ENCODE peak calls at places on chromosomes 7 and 10, in ten cellular contexts. One of them, this sample, is unnamed.

GRCh38 chr7:128215281-128215680 is 25.8 kb upstream of the LEP start:
- DNase-seq in NCI-H1436 treated with DMSO at 0.1 percent for 48 hours: no peak
- DNase-seq in germinal center: no peak
- DNase-seq in right atrium auricular region: no peak
- DNase-seq in T-helper 1 cell: no peak
- DNase-seq in LoVo: no peak
- DNase-seq in NB4: no peak
- DNase-seq in NCI-H1105: no peak
- DNase-seq in HCT116: no peak
- DNase-seq in IMR-90: peak; percentile 81
- DNase-seq in this sample: no peak

GRCh38 chr10:35768011-35768410 is 125.9 kb upstream of the FZD8 start:
- DNase-seq in HCT116: no peak
- DNase-seq in germinal center: no peak
- DNase-seq in NCI-H1436 treated with DMSO at 0.1 percent for 48 hours: no peak
- DNase-seq in LoVo: no peak
- DNase-seq in right atrium auricular region: no peak
- DNase-seq in NB4: no peak
- DNase-seq in NCI-H1105: no peak
- DNase-seq in T-helper 1 cell: no peak
- DNase-seq in IMR-90: peak; percentile 31
- DNase-seq in this sample: no peak

GRCh38 chr10:69845574-69846251 is 44.0 kb downstream of the COL13A1 start:
- DNase-seq in T-helper 1 cell: no peak
- DNase-seq in HCT116: no peak
- DNase-seq in NCI-H1105: no peak
- DNase-seq in IMR-90: peak; percentile 42
- DNase-seq in germinal center: no peak
- DNase-seq in NCI-H1436 treated with DMSO at 0.1 percent for 48 hours: no peak
- DNase-seq in right atrium auricular region: no peak
- DNase-seq in NB4: no peak
- DNase-seq in LoVo: peak; percentile 18
- DNase-seq in this sample: no peak

GRCh38 chr7:79520543-79520942 is 67.1 kb upstream of the MAGI2 start:
- DNase-seq in T-helper 1 cell: no peak
- DNase-seq in NCI-H1105: no peak
- DNase-seq in HCT116: no peak
- DNase-seq in NCI-H1436 treated with DMSO at 0.1 percent for 48 hours: no peak
- DNase-seq in NB4: no peak
- DNase-seq in LoVo: no peak
- DNase-seq in IMR-90: peak; percentile 8
- DNase-seq in right atrium auricular region: no peak
- DNase-seq in germinal center: no peak
- DNase-seq in this sample: no peak

GRCh38 chr10:11515596-11516418 is 95.6 kb downstream of the USP6NL start:
- DNase-seq in LoVo: peak; percentile 56
- DNase-seq in NCI-H1105: no peak
- DNase-seq in NCI-H1436 treated with DMSO at 0.1 percent for 48 hours: peak; percentile 18
- DNase-seq in IMR-90: peak; percentile 70
- DNase-seq in right atrium auricular region: no peak
- DNase-seq in HCT116: peak; percentile 54
- DNase-seq in NB4: peak; percentile 53
- DNase-seq in T-helper 1 cell: peak; percentile 10
- DNase-seq in germinal center: peak; percentile 32
- DNase-seq in this sample: peak; percentile 25

GRCh38 chr7:73811760-73812168 is 19.0 kb upstream of the CLDN4 start:
- DNase-seq in T-helper 1 cell: peak; percentile 24
- DNase-seq in HCT116: no peak
- DNase-seq in NCI-H1436 treated with DMSO at 0.1 percent for 48 hours: peak; percentile 6
- DNase-seq in germinal center: peak; percentile 70
- DNase-seq in NCI-H1105: peak; percentile 58
- DNase-seq in right atrium auricular region: peak; percentile 72
- DNase-seq in IMR-90: peak; percentile 41
- DNase-seq in LoVo: peak; percentile 90
- DNase-seq in NB4: peak; percentile 71
- DNase-seq in this sample: peak; percentile 55

GRCh38 chr10:36886303-36886891 is 239.0 kb upstream of the ANKRD30A start:
- DNase-seq in HCT116: no peak
- DNase-seq in NCI-H1436 treated with DMSO at 0.1 percent for 48 hours: no peak
- DNase-seq in right atrium auricular region: no peak
- DNase-seq in LoVo: no peak
- DNase-seq in NB4: no peak
- DNase-seq in NCI-H1105: no peak
- DNase-seq in IMR-90: no peak
- DNase-seq in T-helper 1 cell: no peak
- DNase-seq in germinal center: no peak
- DNase-seq in this sample: no peak

GRCh38 chr7:115183431-115184057 is 261.6 kb downstream of the MDFIC start:
- DNase-seq in IMR-90: no peak
- DNase-seq in NB4: peak; percentile 27
- DNase-seq in NCI-H1105: no peak
- DNase-seq in T-helper 1 cell: no peak
- DNase-seq in LoVo: no peak
- DNase-seq in HCT116: no peak
- DNase-seq in right atrium auricular region: no peak
- DNase-seq in NCI-H1436 treated with DMSO at 0.1 percent for 48 hours: no peak
- DNase-seq in germinal center: no peak
- DNase-seq in this sample: no peak

GRCh38 chr10:124536496-124537050 is 75.0 kb downstream of the LHPP start:
- DNase-seq in germinal center: no peak
- DNase-seq in NB4: no peak
- DNase-seq in right atrium auricular region: no peak
- DNase-seq in T-helper 1 cell: no peak
- DNase-seq in LoVo: no peak
- DNase-seq in IMR-90: no peak
- DNase-seq in NCI-H1436 treated with DMSO at 0.1 percent for 48 hours: no peak
- DNase-seq in HCT116: no peak
- DNase-seq in NCI-H1105: no peak
- DNase-seq in this sample: no peak

GRCh38 chr10:89632824-89633223 is 12.2 kb downstream of the PANK1 start:
- DNase-seq in NCI-H1105: no peak
- DNase-seq in HCT116: no peak
- DNase-seq in NB4: no peak
- DNase-seq in IMR-90: no peak
- DNase-seq in LoVo: no peak
- DNase-seq in right atrium auricular region: no peak
- DNase-seq in NCI-H1436 treated with DMSO at 0.1 percent for 48 hours: no peak
- DNase-seq in germinal center: no peak
- DNase-seq in T-helper 1 cell: no peak
- DNase-seq in this sample: no peak

GRCh38 chr10:68271104-68271882 is 39.4 kb upstream of the ATOH7 start:
- DNase-seq in IMR-90: peak; percentile 28
- DNase-seq in NCI-H1105: no peak
- DNase-seq in LoVo: no peak
- DNase-seq in NB4: no peak
- DNase-seq in NCI-H1436 treated with DMSO at 0.1 percent for 48 hours: no peak
- DNase-seq in T-helper 1 cell: no peak
- DNase-seq in germinal center: no peak
- DNase-seq in HCT116: no peak
- DNase-seq in right atrium auricular region: no peak
- DNase-seq in this sample: no peak

GRCh38 chr7:120171406-120171805 is 101.6 kb upstream of the KCND2 start:
- DNase-seq in NB4: no peak
- DNase-seq in NCI-H1436 treated with DMSO at 0.1 percent for 48 hours: no peak
- DNase-seq in T-helper 1 cell: no peak
- DNase-seq in germinal center: no peak
- DNase-seq in IMR-90: no peak
- DNase-seq in LoVo: no peak
- DNase-seq in right atrium auricular region: no peak
- DNase-seq in NCI-H1105: no peak
- DNase-seq in HCT116: peak; percentile 6
- DNase-seq in this sample: peak; percentile 83

GRCh38 chr7:110347091-110347490 is 743.8 kb upstream of the LRRN3 start:
- DNase-seq in NCI-H1436 treated with DMSO at 0.1 percent for 48 hours: no peak
- DNase-seq in NB4: no peak
- DNase-seq in IMR-90: peak; percentile 51
- DNase-seq in germinal center: no peak
- DNase-seq in HCT116: no peak
- DNase-seq in right atrium auricular region: no peak
- DNase-seq in NCI-H1105: peak; percentile 36
- DNase-seq in LoVo: no peak
- DNase-seq in T-helper 1 cell: no peak
- DNase-seq in this sample: no peak

GRCh38 chr10:52212802-52213510 is 101.1 kb upstream of the DKK1 start:
- DNase-seq in LoVo: no peak
- DNase-seq in HCT116: no peak
- DNase-seq in T-helper 1 cell: no peak
- DNase-seq in NCI-H1436 treated with DMSO at 0.1 percent for 48 hours: no peak
- DNase-seq in germinal center: no peak
- DNase-seq in NCI-H1105: no peak
- DNase-seq in IMR-90: no peak
- DNase-seq in right atrium auricular region: no peak
- DNase-seq in NB4: no peak
- DNase-seq in this sample: no peak

GRCh38 chr10:130357226-130357625 is 221.0 kb downstream of the GLRX3 start:
- DNase-seq in right atrium auricular region: no peak
- DNase-seq in LoVo: no peak
- DNase-seq in NCI-H1436 treated with DMSO at 0.1 percent for 48 hours: no peak
- DNase-seq in IMR-90: no peak
- DNase-seq in NB4: no peak
- DNase-seq in NCI-H1105: no peak
- DNase-seq in germinal center: no peak
- DNase-seq in HCT116: no peak
- DNase-seq in T-helper 1 cell: no peak
- DNase-seq in this sample: no peak